ENCODE peak calls at places on chromosome 1, in six cellular contexts. One of them, this sample, is unnamed.

GRCh38 chr1:6004412-6005123 is 12.3 kb upstream of the NPHP4 start:
- DNase-seq in trophoblast cell: no peak
- DNase-seq in G401: no peak
- DNase-seq in iPS-NIHi11: no peak
- DNase-seq in Daoy: no peak
- DNase-seq in HCT116: no peak
- DNase-seq in this sample: no peak

GRCh38 chr1:112956503-112957132 is 622 bp upstream of the SLC16A1 start:
- DNase-seq in trophoblast cell: peak; percentile 96
- DNase-seq in G401: no peak
- DNase-seq in iPS-NIHi11: no peak
- DNase-seq in Daoy: no peak
- DNase-seq in HCT116: no peak
- DNase-seq in this sample: no peak

GRCh38 chr1:1213153-1213918 is 617 bp downstream of the TNFRSF4 start:
- DNase-seq in trophoblast cell: peak; percentile 21
- DNase-seq in G401: no peak
- DNase-seq in iPS-NIHi11: no peak
- DNase-seq in Daoy: no peak
- DNase-seq in HCT116: no peak
- DNase-seq in this sample: no peak

GRCh38 chr1:27044613-27045091 is 32.0 kb upstream of the TENT5B start:
- DNase-seq in trophoblast cell: peak; percentile 98
- DNase-seq in G401: peak; percentile 89
- DNase-seq in iPS-NIHi11: peak; percentile 81
- DNase-seq in Daoy: peak; percentile 82
- DNase-seq in HCT116: peak; percentile 64
- DNase-seq in this sample: no peak

GRCh38 chr1:90106271-90106670 is 111.4 kb downstream of the ZNF326 start:
- DNase-seq in trophoblast cell: no peak
- DNase-seq in G401: no peak
- DNase-seq in iPS-NIHi11: no peak
- DNase-seq in Daoy: no peak
- DNase-seq in HCT116: no peak
- DNase-seq in this sample: no peak

GRCh38 chr1:211604548-211604947 is 25.6 kb upstream of the SLC30A1 start:
- DNase-seq in trophoblast cell: peak; percentile 33
- DNase-seq in G401: no peak
- DNase-seq in iPS-NIHi11: no peak
- DNase-seq in Daoy: no peak
- DNase-seq in HCT116: no peak
- DNase-seq in this sample: no peak

GRCh38 chr1:213934642-213935041 is 53.1 kb upstream of the PROX1 start:
- DNase-seq in trophoblast cell: no peak
- DNase-seq in G401: peak; percentile 92
- DNase-seq in iPS-NIHi11: no peak
- DNase-seq in Daoy: peak; percentile 94
- DNase-seq in HCT116: no peak
- DNase-seq in this sample: no peak

GRCh38 chr1:209641216-209642181 is 10.7 kb downstream of the LAMB3 start:
- DNase-seq in trophoblast cell: no peak
- DNase-seq in G401: peak; percentile 37
- DNase-seq in iPS-NIHi11: no peak
- DNase-seq in Daoy: no peak
- DNase-seq in HCT116: no peak
- DNase-seq in this sample: no peak

GRCh38 chr1:205543351-205544305 is 39.2 kb downstream of the CDK18 start:
- DNase-seq in trophoblast cell: peak; percentile 69
- DNase-seq in G401: peak; percentile 74
- DNase-seq in iPS-NIHi11: peak; percentile 78
- DNase-seq in Daoy: peak; percentile 93
- DNase-seq in HCT116: no peak
- DNase-seq in this sample: peak; percentile 87

GRCh38 chr1:68174173-68175113 is 57.9 kb downstream of the WLS start:
- DNase-seq in trophoblast cell: peak; percentile 75
- DNase-seq in G401: no peak
- DNase-seq in iPS-NIHi11: peak; percentile 30
- DNase-seq in Daoy: peak; percentile 97
- DNase-seq in HCT116: peak; percentile 22
- DNase-seq in this sample: peak; percentile 93

GRCh38 chr1:169245706-169246105 is 121.9 kb downstream of the NME7 start:
- DNase-seq in trophoblast cell: no peak
- DNase-seq in G401: no peak
- DNase-seq in iPS-NIHi11: no peak
- DNase-seq in Daoy: no peak
- DNase-seq in HCT116: no peak
- DNase-seq in this sample: no peak

GRCh38 chr1:44327679-44328491 is 27.2 kb downstream of the ERI3 start:
- DNase-seq in trophoblast cell: peak; percentile 100
- DNase-seq in G401: peak; percentile 22
- DNase-seq in iPS-NIHi11: peak; percentile 66
- DNase-seq in Daoy: peak; percentile 100
- DNase-seq in HCT116: peak; percentile 96
- DNase-seq in this sample: peak; percentile 84

GRCh38 chr1:45359882-45360513 is 19.8 kb upstream of the MUTYH start:
- DNase-seq in trophoblast cell: peak; percentile 76
- DNase-seq in G401: peak; percentile 77
- DNase-seq in iPS-NIHi11: no peak
- DNase-seq in Daoy: peak; percentile 60
- DNase-seq in HCT116: no peak
- DNase-seq in this sample: peak; percentile 29

GRCh38 chr1:53477626-53478025 is 18.4 kb downstream of the DMRTB1 start:
- DNase-seq in trophoblast cell: no peak
- DNase-seq in G401: no peak
- DNase-seq in iPS-NIHi11: no peak
- DNase-seq in Daoy: no peak
- DNase-seq in HCT116: no peak
- DNase-seq in this sample: no peak

GRCh38 chr1:30762152-30762930 is 4.8 kb upstream of the LAPTM5 start:
- DNase-seq in trophoblast cell: no peak
- DNase-seq in G401: no peak
- DNase-seq in iPS-NIHi11: no peak
- DNase-seq in Daoy: no peak
- DNase-seq in HCT116: no peak
- DNase-seq in this sample: no peak

GRCh38 chr1:199272690-199273089 is 633.9 kb downstream of the PTPRC start:
- DNase-seq in trophoblast cell: peak; percentile 99
- DNase-seq in G401: peak; percentile 77
- DNase-seq in iPS-NIHi11: peak; percentile 59
- DNase-seq in Daoy: peak; percentile 94
- DNase-seq in HCT116: peak; percentile 71
- DNase-seq in this sample: peak; percentile 92

GRCh38 chr1:161071886-161072371 is 2.2 kb upstream of the ARHGAP30 start:
- DNase-seq in trophoblast cell: peak; percentile 94
- DNase-seq in G401: peak; percentile 17
- DNase-seq in iPS-NIHi11: peak; percentile 82
- DNase-seq in Daoy: peak; percentile 51
- DNase-seq in HCT116: peak; percentile 29
- DNase-seq in this sample: no peak